ENCODE peak calls at places on chromosomes 6 and 20, in eight cellular contexts. One of them, this sample, is unnamed.

GRCh38 chr6:17423018-17423417 is 29.6 kb downstream of the CAP2 start:
- DNase-seq in naive thymus-derived CD8-positive, alpha-beta T cell: no peak
- DNase-seq in body of pancreas: no peak
- DNase-seq in NCI-H2029: no peak
- DNase-seq in stomach: no peak
- DNase-seq in A172: no peak
- DNase-seq in stimulated activated naive B cell treated with anti-CD40 and anti-IgM and Interleukin-4, amounts not matched to agents 10 μg/mL and 1 μg/mL and 100 μg/mL, for 72 hours: no peak
- DNase-seq in T-cell: no peak
- DNase-seq in this sample: no peak

GRCh38 chr6:102114402-102114801 is 720.9 kb downstream of the GRIK2 start:
- DNase-seq in naive thymus-derived CD8-positive, alpha-beta T cell: no peak
- DNase-seq in body of pancreas: no peak
- DNase-seq in NCI-H2029: peak
- DNase-seq in stomach: no peak
- DNase-seq in A172: no peak
- DNase-seq in stimulated activated naive B cell treated with anti-CD40 and anti-IgM and Interleukin-4, amounts not matched to agents 10 μg/mL and 1 μg/mL and 100 μg/mL, for 72 hours: no peak
- DNase-seq in T-cell: no peak
- DNase-seq in this sample: no peak

GRCh38 chr20:62155428-62156253 is 12.1 kb downstream of the SS18L1 start:
- DNase-seq in naive thymus-derived CD8-positive, alpha-beta T cell: no peak
- DNase-seq in body of pancreas: no peak
- DNase-seq in NCI-H2029: no peak
- DNase-seq in stomach: no peak
- DNase-seq in A172: peak
- DNase-seq in stimulated activated naive B cell treated with anti-CD40 and anti-IgM and Interleukin-4, amounts not matched to agents 10 μg/mL and 1 μg/mL and 100 μg/mL, for 72 hours: no peak
- DNase-seq in T-cell: no peak
- DNase-seq in this sample: no peak

GRCh38 chr6:157763129-157763893 is 59.7 kb upstream of the SNX9 start:
- DNase-seq in naive thymus-derived CD8-positive, alpha-beta T cell: peak
- DNase-seq in body of pancreas: peak
- DNase-seq in NCI-H2029: peak
- DNase-seq in stomach: peak
- DNase-seq in A172: peak
- DNase-seq in stimulated activated naive B cell treated with anti-CD40 and anti-IgM and Interleukin-4, amounts not matched to agents 10 μg/mL and 1 μg/mL and 100 μg/mL, for 72 hours: no peak
- DNase-seq in T-cell: no peak
- DNase-seq in this sample: no peak

GRCh38 chr20:7199867-7200266 is 432.4 kb downstream of the BMP2 start:
- DNase-seq in naive thymus-derived CD8-positive, alpha-beta T cell: no peak
- DNase-seq in body of pancreas: peak
- DNase-seq in NCI-H2029: no peak
- DNase-seq in stomach: no peak
- DNase-seq in A172: no peak
- DNase-seq in stimulated activated naive B cell treated with anti-CD40 and anti-IgM and Interleukin-4, amounts not matched to agents 10 μg/mL and 1 μg/mL and 100 μg/mL, for 72 hours: no peak
- DNase-seq in T-cell: no peak
- DNase-seq in this sample: no peak

GRCh38 chr20:9117548-9117947 is 48.7 kb downstream of the PLCB4 start:
- DNase-seq in naive thymus-derived CD8-positive, alpha-beta T cell: no peak
- DNase-seq in body of pancreas: no peak
- DNase-seq in NCI-H2029: no peak
- DNase-seq in stomach: no peak
- DNase-seq in A172: no peak
- DNase-seq in stimulated activated naive B cell treated with anti-CD40 and anti-IgM and Interleukin-4, amounts not matched to agents 10 μg/mL and 1 μg/mL and 100 μg/mL, for 72 hours: no peak
- DNase-seq in T-cell: no peak
- DNase-seq in this sample: no peak

GRCh38 chr6:52263709-52264320 is 19.5 kb upstream of the IL17F start:
- DNase-seq in naive thymus-derived CD8-positive, alpha-beta T cell: peak
- DNase-seq in body of pancreas: peak
- DNase-seq in NCI-H2029: peak
- DNase-seq in stomach: peak
- DNase-seq in A172: peak
- DNase-seq in stimulated activated naive B cell treated with anti-CD40 and anti-IgM and Interleukin-4, amounts not matched to agents 10 μg/mL and 1 μg/mL and 100 μg/mL, for 72 hours: peak
- DNase-seq in T-cell: peak
- DNase-seq in this sample: no peak

GRCh38 chr6:63844287-63844686 is 208.7 kb downstream of the PHF3 start:
- DNase-seq in naive thymus-derived CD8-positive, alpha-beta T cell: no peak
- DNase-seq in body of pancreas: no peak
- DNase-seq in NCI-H2029: no peak
- DNase-seq in stomach: no peak
- DNase-seq in A172: no peak
- DNase-seq in stimulated activated naive B cell treated with anti-CD40 and anti-IgM and Interleukin-4, amounts not matched to agents 10 μg/mL and 1 μg/mL and 100 μg/mL, for 72 hours: no peak
- DNase-seq in T-cell: no peak
- DNase-seq in this sample: no peak

GRCh38 chr6:56145616-56146015 is 101.8 kb downstream of the COL21A1 start:
- DNase-seq in naive thymus-derived CD8-positive, alpha-beta T cell: no peak
- DNase-seq in body of pancreas: no peak
- DNase-seq in NCI-H2029: no peak
- DNase-seq in stomach: no peak
- DNase-seq in A172: no peak
- DNase-seq in stimulated activated naive B cell treated with anti-CD40 and anti-IgM and Interleukin-4, amounts not matched to agents 10 μg/mL and 1 μg/mL and 100 μg/mL, for 72 hours: no peak
- DNase-seq in T-cell: no peak
- DNase-seq in this sample: no peak

GRCh38 chr20:3616250-3616649 is 46.9 kb downstream of the GFRA4 start:
- DNase-seq in naive thymus-derived CD8-positive, alpha-beta T cell: no peak
- DNase-seq in body of pancreas: peak
- DNase-seq in NCI-H2029: peak
- DNase-seq in stomach: peak
- DNase-seq in A172: peak
- DNase-seq in stimulated activated naive B cell treated with anti-CD40 and anti-IgM and Interleukin-4, amounts not matched to agents 10 μg/mL and 1 μg/mL and 100 μg/mL, for 72 hours: no peak
- DNase-seq in T-cell: no peak
- DNase-seq in this sample: no peak

GRCh38 chr20:61926253-61926613 is 139.4 kb downstream of the TAF4 start:
- DNase-seq in naive thymus-derived CD8-positive, alpha-beta T cell: no peak
- DNase-seq in body of pancreas: no peak
- DNase-seq in NCI-H2029: no peak
- DNase-seq in stomach: no peak
- DNase-seq in A172: no peak
- DNase-seq in stimulated activated naive B cell treated with anti-CD40 and anti-IgM and Interleukin-4, amounts not matched to agents 10 μg/mL and 1 μg/mL and 100 μg/mL, for 72 hours: no peak
- DNase-seq in T-cell: no peak
- DNase-seq in this sample: no peak

GRCh38 chr6:34610819-34611477 is 54.8 kb upstream of the SPDEF start:
- DNase-seq in naive thymus-derived CD8-positive, alpha-beta T cell: no peak
- DNase-seq in body of pancreas: peak
- DNase-seq in NCI-H2029: no peak
- DNase-seq in stomach: peak
- DNase-seq in A172: peak
- DNase-seq in stimulated activated naive B cell treated with anti-CD40 and anti-IgM and Interleukin-4, amounts not matched to agents 10 μg/mL and 1 μg/mL and 100 μg/mL, for 72 hours: no peak
- DNase-seq in T-cell: no peak
- DNase-seq in this sample: no peak

GRCh38 chr20:19367591-19367990 is 155.1 kb downstream of the SLC24A3 start:
- DNase-seq in naive thymus-derived CD8-positive, alpha-beta T cell: no peak
- DNase-seq in body of pancreas: no peak
- DNase-seq in NCI-H2029: no peak
- DNase-seq in stomach: no peak
- DNase-seq in A172: no peak
- DNase-seq in stimulated activated naive B cell treated with anti-CD40 and anti-IgM and Interleukin-4, amounts not matched to agents 10 μg/mL and 1 μg/mL and 100 μg/mL, for 72 hours: no peak
- DNase-seq in T-cell: no peak
- DNase-seq in this sample: no peak

GRCh38 chr6:81362246-81362645 is 390.2 kb downstream of the TENT5A start:
- DNase-seq in naive thymus-derived CD8-positive, alpha-beta T cell: no peak
- DNase-seq in body of pancreas: no peak
- DNase-seq in NCI-H2029: no peak
- DNase-seq in stomach: no peak
- DNase-seq in A172: peak
- DNase-seq in stimulated activated naive B cell treated with anti-CD40 and anti-IgM and Interleukin-4, amounts not matched to agents 10 μg/mL and 1 μg/mL and 100 μg/mL, for 72 hours: no peak
- DNase-seq in T-cell: no peak
- DNase-seq in this sample: no peak

GRCh38 chr6:53640361-53640760 is 25.2 kb downstream of the KLHL31 start:
- DNase-seq in naive thymus-derived CD8-positive, alpha-beta T cell: no peak
- DNase-seq in body of pancreas: no peak
- DNase-seq in NCI-H2029: no peak
- DNase-seq in stomach: no peak
- DNase-seq in A172: no peak
- DNase-seq in stimulated activated naive B cell treated with anti-CD40 and anti-IgM and Interleukin-4, amounts not matched to agents 10 μg/mL and 1 μg/mL and 100 μg/mL, for 72 hours: no peak
- DNase-seq in T-cell: no peak
- DNase-seq in this sample: no peak

GRCh38 chr20:6381887-6382286 is 259.1 kb upstream of the FERMT1 start:
- DNase-seq in naive thymus-derived CD8-positive, alpha-beta T cell: no peak
- DNase-seq in body of pancreas: no peak
- DNase-seq in NCI-H2029: no peak
- DNase-seq in stomach: no peak
- DNase-seq in A172: no peak
- DNase-seq in stimulated activated naive B cell treated with anti-CD40 and anti-IgM and Interleukin-4, amounts not matched to agents 10 μg/mL and 1 μg/mL and 100 μg/mL, for 72 hours: no peak
- DNase-seq in T-cell: no peak
- DNase-seq in this sample: no peak

GRCh38 chr6:108921547-108922331 is 73.5 kb downstream of the ARMC2 start:
- DNase-seq in naive thymus-derived CD8-positive, alpha-beta T cell: no peak
- DNase-seq in body of pancreas: peak
- DNase-seq in NCI-H2029: no peak
- DNase-seq in stomach: no peak
- DNase-seq in A172: peak
- DNase-seq in stimulated activated naive B cell treated with anti-CD40 and anti-IgM and Interleukin-4, amounts not matched to agents 10 μg/mL and 1 μg/mL and 100 μg/mL, for 72 hours: peak
- DNase-seq in T-cell: no peak
- DNase-seq in this sample: no peak

GRCh38 chr20:4883051-4883450 is 118.3 kb downstream of the SLC23A2 start:
- DNase-seq in naive thymus-derived CD8-positive, alpha-beta T cell: no peak
- DNase-seq in body of pancreas: no peak
- DNase-seq in NCI-H2029: no peak
- DNase-seq in stomach: no peak
- DNase-seq in A172: no peak
- DNase-seq in stimulated activated naive B cell treated with anti-CD40 and anti-IgM and Interleukin-4, amounts not matched to agents 10 μg/mL and 1 μg/mL and 100 μg/mL, for 72 hours: no peak
- DNase-seq in T-cell: no peak
- DNase-seq in this sample: no peak

GRCh38 chr6:24313477-24314141 is 44.2 kb downstream of the DCDC2 start:
- DNase-seq in naive thymus-derived CD8-positive, alpha-beta T cell: no peak
- DNase-seq in body of pancreas: peak
- DNase-seq in NCI-H2029: no peak
- DNase-seq in stomach: peak
- DNase-seq in A172: peak
- DNase-seq in stimulated activated naive B cell treated with anti-CD40 and anti-IgM and Interleukin-4, amounts not matched to agents 10 μg/mL and 1 μg/mL and 100 μg/mL, for 72 hours: no peak
- DNase-seq in T-cell: no peak
- DNase-seq in this sample: no peak

GRCh38 chr6:31620586-31621319 is at the start of gene PRRC2A:
- DNase-seq in naive thymus-derived CD8-positive, alpha-beta T cell: no peak
- DNase-seq in body of pancreas: peak
- DNase-seq in NCI-H2029: peak
- DNase-seq in stomach: peak
- DNase-seq in A172: peak
- DNase-seq in stimulated activated naive B cell treated with anti-CD40 and anti-IgM and Interleukin-4, amounts not matched to agents 10 μg/mL and 1 μg/mL and 100 μg/mL, for 72 hours: no peak
- DNase-seq in T-cell: no peak
- DNase-seq in this sample: no peak

GRCh38 chr20:50551288-50551687 is 41.1 kb downstream of the PTPN1 start:
- DNase-seq in naive thymus-derived CD8-positive, alpha-beta T cell: no peak
- DNase-seq in body of pancreas: no peak
- DNase-seq in NCI-H2029: peak
- DNase-seq in stomach: no peak
- DNase-seq in A172: no peak
- DNase-seq in stimulated activated naive B cell treated with anti-CD40 and anti-IgM and Interleukin-4, amounts not matched to agents 10 μg/mL and 1 μg/mL and 100 μg/mL, for 72 hours: no peak
- DNase-seq in T-cell: no peak
- DNase-seq in this sample: no peak

GRCh38 chr20:47146703-47147102 is 209.8 kb downstream of the ZMYND8 start:
- DNase-seq in naive thymus-derived CD8-positive, alpha-beta T cell: no peak
- DNase-seq in body of pancreas: no peak
- DNase-seq in NCI-H2029: no peak
- DNase-seq in stomach: no peak
- DNase-seq in A172: peak
- DNase-seq in stimulated activated naive B cell treated with anti-CD40 and anti-IgM and Interleukin-4, amounts not matched to agents 10 μg/mL and 1 μg/mL and 100 μg/mL, for 72 hours: no peak
- DNase-seq in T-cell: no peak
- DNase-seq in this sample: no peak

GRCh38 chr20:45338121-45339030 is 9.8 kb downstream of the SDC4 start:
- DNase-seq in naive thymus-derived CD8-positive, alpha-beta T cell: no peak
- DNase-seq in body of pancreas: peak
- DNase-seq in NCI-H2029: no peak
- DNase-seq in stomach: no peak
- DNase-seq in A172: no peak
- DNase-seq in stimulated activated naive B cell treated with anti-CD40 and anti-IgM and Interleukin-4, amounts not matched to agents 10 μg/mL and 1 μg/mL and 100 μg/mL, for 72 hours: no peak
- DNase-seq in T-cell: no peak
- DNase-seq in this sample: no peak

GRCh38 chr6:40504274-40504673 is 82.9 kb downstream of the LRFN2 start:
- DNase-seq in naive thymus-derived CD8-positive, alpha-beta T cell: no peak
- DNase-seq in body of pancreas: no peak
- DNase-seq in NCI-H2029: no peak
- DNase-seq in stomach: no peak
- DNase-seq in A172: no peak
- DNase-seq in stimulated activated naive B cell treated with anti-CD40 and anti-IgM and Interleukin-4, amounts not matched to agents 10 μg/mL and 1 μg/mL and 100 μg/mL, for 72 hours: no peak
- DNase-seq in T-cell: no peak
- DNase-seq in this sample: no peak

GRCh38 chr6:143556529-143556928 is 45.0 kb upstream of the FUCA2 start:
- DNase-seq in naive thymus-derived CD8-positive, alpha-beta T cell: no peak
- DNase-seq in body of pancreas: no peak
- DNase-seq in NCI-H2029: no peak
- DNase-seq in stomach: no peak
- DNase-seq in A172: peak
- DNase-seq in stimulated activated naive B cell treated with anti-CD40 and anti-IgM and Interleukin-4, amounts not matched to agents 10 μg/mL and 1 μg/mL and 100 μg/mL, for 72 hours: no peak
- DNase-seq in T-cell: no peak
- DNase-seq in this sample: no peak

GRCh38 chr6:166828397-166829002 is 127.8 kb downstream of the RNASET2 start:
- DNase-seq in naive thymus-derived CD8-positive, alpha-beta T cell: no peak
- DNase-seq in body of pancreas: no peak
- DNase-seq in NCI-H2029: no peak
- DNase-seq in stomach: no peak
- DNase-seq in A172: no peak
- DNase-seq in stimulated activated naive B cell treated with anti-CD40 and anti-IgM and Interleukin-4, amounts not matched to agents 10 μg/mL and 1 μg/mL and 100 μg/mL, for 72 hours: no peak
- DNase-seq in T-cell: no peak
- DNase-seq in this sample: no peak

GRCh38 chr6:134004714-134005113 is 47.7 kb downstream of the SLC2A12 start:
- DNase-seq in naive thymus-derived CD8-positive, alpha-beta T cell: no peak
- DNase-seq in body of pancreas: no peak
- DNase-seq in NCI-H2029: no peak
- DNase-seq in stomach: no peak
- DNase-seq in A172: no peak
- DNase-seq in stimulated activated naive B cell treated with anti-CD40 and anti-IgM and Interleukin-4, amounts not matched to agents 10 μg/mL and 1 μg/mL and 100 μg/mL, for 72 hours: no peak
- DNase-seq in T-cell: no peak
- DNase-seq in this sample: no peak

GRCh38 chr6:26197736-26198625 is 110.8 kb downstream of the HFE start:
- DNase-seq in naive thymus-derived CD8-positive, alpha-beta T cell: no peak
- DNase-seq in body of pancreas: no peak
- DNase-seq in NCI-H2029: no peak
- DNase-seq in stomach: no peak
- DNase-seq in A172: no peak
- DNase-seq in stimulated activated naive B cell treated with anti-CD40 and anti-IgM and Interleukin-4, amounts not matched to agents 10 μg/mL and 1 μg/mL and 100 μg/mL, for 72 hours: no peak
- DNase-seq in T-cell: no peak
- DNase-seq in this sample: no peak

This sample was measured in GM12878.